ENCODE peak calls at places on chromosomes 1 and 21, in six cellular contexts. W is upper lobe of right lung, T is adrenal gland, Y is astrocyte of the cerebellum, S is transverse colon, D is keratinocyte. N is an unnamed sample.

GRCh38 chr1:8439015-8439702 is 121.2 kb downstream of the SLC45A1 start:
- DNase-seq in Y (peak), T (peak), W (peak), D (no peak), S (peak), N (peak)

GRCh38 chr21:46078984-46079356 is 18.9 kb upstream of the COL6A2 start:
- DNase-seq in Y (no peak), W (no peak), S (no peak), T (no peak), D (no peak), N (no peak)

GRCh38 chr1:151716771-151717631 is at the start of gene CELF3:
- DNase-seq in S (no peak), D (no peak), Y (no peak), T (no peak), W (no peak), N (no peak)

GRCh38 chr1:199218065-199218464 is 579.2 kb downstream of the PTPRC start:
- DNase-seq in D (no peak), Y (no peak), T (no peak), S (no peak), W (no peak), N (no peak)

GRCh38 chr1:227898502-227899140 is 49.1 kb downstream of the WNT9A start:
- DNase-seq in Y (no peak), D (no peak), S (peak), T (peak), W (peak), N (no peak)

GRCh38 chr1:217139513-217139912 is 416.3 kb upstream of the ESRRG start:
- DNase-seq in S (no peak), W (no peak), T (no peak), Y (no peak), D (no peak), N (no peak)

GRCh38 chr1:61387829-61388228 is 305.5 kb downstream of the NFIA start:
- DNase-seq in D (no peak), S (no peak), W (no peak), Y (no peak), T (no peak), N (no peak)

GRCh38 chr1:117210831-117211261 is at the start of gene VTCN1:
- DNase-seq in D (peak), S (peak), Y (no peak), W (peak), T (no peak), N (no peak)

GRCh38 chr1:163171826-163172225 is 30.9 kb downstream of the RGS5 start:
- DNase-seq in S (no peak), D (no peak), W (no peak), T (no peak), Y (no peak), N (no peak)

GRCh38 chr1:163170975-163171676 is 31.6 kb downstream of the RGS5 start:
- DNase-seq in W (no peak), S (no peak), D (no peak), T (no peak), Y (no peak), N (no peak)

GRCh38 chr1:163172596-163172995 is 30.1 kb downstream of the RGS5 start:
- DNase-seq in D (no peak), T (no peak), Y (no peak), S (no peak), W (no peak), N (no peak)

GRCh38 chr1:163174524-163175437 is 27.9 kb downstream of the RGS5 start:
- DNase-seq in D (no peak), S (peak), W (peak), T (peak), Y (peak), N (peak)

GRCh38 chr1:163173121-163173520 is 29.6 kb downstream of the RGS5 start:
- DNase-seq in D (no peak), S (no peak), W (no peak), Y (no peak), T (no peak), N (no peak)
- H3K4me3 ChIP-seq in D (no peak), S (no peak), W (no peak), Y (no peak), T (no peak), N (no peak)

GRCh38 chr1:155241069-155241679 is 14.1 kb downstream of the ENTREP3 start:
- DNase-seq in W (no peak), T (peak), Y (peak), D (no peak), S (peak), N (peak)
- H3K4me3 ChIP-seq in W (peak), T (no peak), Y (peak), D (peak), S (peak), N (peak)

GRCh38 chr21:43921979-43922945 is 57.2 kb downstream of the AGPAT3 start:
- DNase-seq in D (no peak), Y (no peak), S (no peak), T (no peak), W (no peak), N (peak)

GRCh38 chr21:43921602-43921978 is 56.6 kb downstream of the AGPAT3 start:
- DNase-seq in D (no peak), T (no peak), Y (no peak), W (no peak), S (no peak), N (peak)

GRCh38 chr21:43919283-43919682 is 54.3 kb downstream of the AGPAT3 start:
- DNase-seq in Y (no peak), D (no peak), T (no peak), S (no peak), W (no peak), N (no peak)

GRCh38 chr21:43918385-43918947 is 53.4 kb downstream of the AGPAT3 start:
- DNase-seq in D (no peak), S (no peak), W (peak), T (no peak), Y (no peak), N (peak)

GRCh38 chr21:43919871-43920801 is 55.1 kb downstream of the AGPAT3 start:
- DNase-seq in W (no peak), Y (no peak), D (no peak), T (no peak), S (no peak), N (peak)
- H3K4me3 ChIP-seq in W (no peak), Y (no peak), D (no peak), T (no peak), S (no peak), N (no peak)

GRCh38 chr1:225865514-225865913 is 16.7 kb downstream of the TMEM63A start:
- DNase-seq in W (no peak), Y (no peak), D (no peak), T (no peak), S (no peak), N (no peak)
- H3K4me3 ChIP-seq in W (no peak), Y (no peak), D (no peak), T (no peak), S (no peak), N (no peak)

GRCh38 chr21:16330340-16331319 is 600.8 kb downstream of the USP25 start:
- DNase-seq in T (peak), W (no peak), S (no peak), D (no peak), Y (peak), N (no peak)
- H3K4me3 ChIP-seq in T (no peak), W (no peak), S (no peak), D (no peak), Y (no peak), N (peak)

GRCh38 chr1:143698016-143698415 is 273.8 kb downstream of the FAM72C start:
- DNase-seq in W (peak), D (no peak), T (no peak), Y (no peak), S (peak), N (no peak)

GRCh38 chr1:143691400-143691891 is 280.3 kb downstream of the FAM72C start:
- DNase-seq in T (no peak), Y (no peak), S (no peak), D (no peak), W (no peak), N (no peak)

GRCh38 chr1:143689781-143690180 is 282.0 kb downstream of the FAM72C start:
- DNase-seq in W (no peak), D (no peak), Y (no peak), T (no peak), S (no peak), N (no peak)

GRCh38 chr1:143694085-143694484 is 277.7 kb downstream of the FAM72C start:
- DNase-seq in S (no peak), T (no peak), Y (no peak), W (no peak), D (no peak), N (no peak)

DNA sequence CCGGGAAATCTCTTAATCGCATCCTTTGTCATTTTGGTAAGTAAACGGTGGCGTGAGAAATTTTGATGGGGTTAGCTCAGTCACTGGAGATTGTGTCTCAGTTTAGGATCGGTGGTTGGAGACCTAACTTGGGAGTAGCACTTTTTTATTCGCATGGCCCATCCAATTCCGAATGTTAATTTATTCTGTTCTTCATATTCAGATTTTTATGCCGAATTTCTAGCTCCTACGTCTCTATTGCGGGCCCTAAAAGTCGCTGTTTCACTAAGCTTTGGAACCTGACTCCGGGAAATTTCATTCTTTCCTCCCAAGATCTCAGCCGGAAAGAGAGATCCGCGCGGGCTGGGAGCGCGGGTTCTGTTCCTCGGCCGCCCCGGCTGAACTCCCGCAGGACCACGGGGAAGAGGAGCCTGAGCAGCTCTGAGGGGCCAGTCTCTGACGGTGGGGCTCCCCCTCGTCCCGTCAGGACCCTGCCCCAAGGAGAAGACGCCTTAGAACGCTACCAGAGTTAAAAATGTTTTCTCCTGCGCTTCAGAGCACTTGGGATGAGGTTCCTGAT is 279.7 kb downstream of the FAM72C start:
- DNase-seq in W (no peak), D (no peak), S (no peak), T (no peak), Y (no peak), N (no peak)
- H3K4me3 ChIP-seq in W (no peak), D (no peak), S (no peak), T (no peak), Y (no peak), N (no peak)

GRCh38 chr1:15684042-15684461 is at the start of gene PLEKHM2:
- DNase-seq in Y (no peak), S (peak), T (peak), D (no peak), W (peak), N (peak)
- H3K4me3 ChIP-seq in Y (peak), S (peak), T (peak), D (peak), W (peak), N (peak)

DNA sequence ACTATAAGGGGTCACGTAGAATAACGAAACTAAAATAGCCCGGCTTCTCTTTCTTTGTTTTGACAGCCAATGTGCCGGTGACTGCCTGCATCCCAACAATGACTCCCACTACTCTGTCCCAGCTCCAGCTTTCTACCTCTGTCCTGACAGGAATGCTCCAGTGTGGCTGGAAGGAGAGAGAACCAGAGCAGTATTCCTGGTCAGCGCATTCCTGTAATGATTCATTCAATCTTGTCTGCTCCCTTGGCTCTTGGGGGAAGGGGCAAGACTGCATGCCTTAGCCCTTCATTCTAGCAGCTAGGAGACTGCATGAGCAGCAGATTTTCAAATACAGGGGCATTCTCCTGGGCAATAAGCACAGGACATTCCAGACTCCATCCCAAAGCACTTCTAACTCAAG is 132.1 kb upstream of the PRMT6 start:
- DNase-seq in T (no peak), D (no peak), Y (peak), W (no peak), S (no peak), N (no peak)
- H3K4me3 ChIP-seq in T (no peak), D (no peak), Y (no peak), W (no peak), S (no peak), N (no peak)

GRCh38 chr21:34166468-34166867 is 93.1 kb downstream of the MRPS6 start:
- DNase-seq in T (no peak), Y (no peak), S (no peak), D (no peak), W (no peak), N (no peak)
- H3K4me3 ChIP-seq in T (no peak), Y (no peak), S (no peak), D (no peak), W (no peak), N (no peak)